ENCODE peak calls at places on chromosomes 2 and 18, in six cellular contexts. One of them, this sample, is unnamed.

GRCh38 chr2:175585531-175585930 is 404.0 kb upstream of the ATP5MC3 start:
- DNase-seq in HCT116: no peak
- DNase-seq in A549: no peak
- DNase-seq in IMR-90: no peak
- DNase-seq in HepG2: no peak
- DNase-seq in GM12878: no peak
- DNase-seq in this sample: no peak

GRCh38 chr18:56823986-56824385 is 172.8 kb downstream of the WDR7 start:
- DNase-seq in HCT116: no peak
- DNase-seq in A549: no peak
- DNase-seq in IMR-90: no peak
- DNase-seq in HepG2: no peak
- DNase-seq in GM12878: no peak
- DNase-seq in this sample: no peak

GRCh38 chr18:67672142-67672541 is 155.6 kb upstream of the DSEL start:
- DNase-seq in HCT116: no peak
- DNase-seq in A549: no peak
- DNase-seq in IMR-90: peak; percentile 23
- DNase-seq in HepG2: no peak
- DNase-seq in GM12878: no peak
- DNase-seq in this sample: no peak

GRCh38 chr2:1588051-1588993 is 156.0 kb downstream of the PXDN start:
- DNase-seq in HCT116: no peak
- DNase-seq in A549: no peak
- DNase-seq in IMR-90: no peak
- DNase-seq in HepG2: no peak
- DNase-seq in GM12878: no peak
- DNase-seq in this sample: no peak

GRCh38 chr2:107402330-107402729 is 424.4 kb upstream of the RGPD4 start:
- DNase-seq in HCT116: no peak
- DNase-seq in A549: peak; percentile 16
- DNase-seq in IMR-90: no peak
- DNase-seq in HepG2: no peak
- DNase-seq in GM12878: no peak
- DNase-seq in this sample: no peak

GRCh38 chr2:129887688-129888266 is 91.7 kb upstream of the RAB6C start:
- DNase-seq in HCT116: no peak
- DNase-seq in A549: no peak
- DNase-seq in IMR-90: no peak
- DNase-seq in HepG2: no peak
- DNase-seq in GM12878: no peak
- DNase-seq in this sample: no peak

GRCh38 chr2:190088917-190089316 is 26.4 kb upstream of the MSTN start:
- DNase-seq in HCT116: peak; percentile 72
- DNase-seq in A549: peak; percentile 71
- DNase-seq in IMR-90: peak; percentile 71
- DNase-seq in HepG2: peak; percentile 73
- DNase-seq in GM12878: peak; percentile 20
- DNase-seq in this sample: peak; percentile 72

GRCh38 chr2:53452957-53453748 is 314.5 kb upstream of the CHAC2 start:
- DNase-seq in HCT116: no peak
- DNase-seq in A549: no peak
- DNase-seq in IMR-90: no peak
- DNase-seq in HepG2: no peak
- DNase-seq in GM12878: no peak
- DNase-seq in this sample: no peak

GRCh38 chr2:224038049-224038829 is 847 bp downstream of the SERPINE2 start:
- DNase-seq in HCT116: no peak
- DNase-seq in A549: peak; percentile 61
- DNase-seq in IMR-90: peak; percentile 13
- DNase-seq in HepG2: peak; percentile 33
- DNase-seq in GM12878: no peak
- DNase-seq in this sample: peak; percentile 16

GRCh38 chr2:54903736-54904554 is 146.3 kb downstream of the RTN4 start:
- DNase-seq in HCT116: peak; percentile 96
- DNase-seq in A549: peak; percentile 91
- DNase-seq in IMR-90: peak; percentile 99
- DNase-seq in HepG2: no peak
- DNase-seq in GM12878: no peak
- DNase-seq in this sample: peak; percentile 92

DNA sequence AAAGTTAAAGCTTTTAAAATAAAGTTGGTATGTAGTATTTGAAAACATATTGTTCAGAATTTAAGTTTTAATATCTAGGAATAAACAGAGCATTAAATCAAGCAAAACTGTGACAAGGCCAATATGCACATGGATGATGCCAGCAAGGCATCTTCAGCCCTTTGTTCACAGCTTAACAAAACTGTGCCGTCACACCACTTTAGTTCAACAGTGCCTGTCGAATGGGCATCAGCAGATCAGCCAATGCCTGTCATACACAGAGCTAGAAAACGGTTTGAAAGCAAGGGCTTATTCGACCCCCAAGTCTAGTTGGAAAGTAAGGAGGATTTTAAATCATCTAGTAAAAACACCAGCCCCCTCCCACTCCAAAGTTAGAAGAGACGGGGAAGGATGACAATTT is 16.7 kb downstream of the ZEB2 start:
- DNase-seq in HCT116: no peak
- DNase-seq in A549: no peak
- DNase-seq in IMR-90: no peak
- DNase-seq in HepG2: no peak
- DNase-seq in GM12878: no peak
- DNase-seq in this sample: no peak
- H3K4me2 ChIP-seq in HCT116: no peak overlapping the region
- H3K4me2 ChIP-seq in A549: no peak overlapping the region
- H3K4me2 ChIP-seq in IMR-90: no peak overlapping the region
- H3K4me2 ChIP-seq in HepG2: no peak overlapping the region
- H3K4me2 ChIP-seq in GM12878: no peak overlapping the region
- H3K4me2 ChIP-seq in this sample: no peak overlapping the region

GRCh38 chr2:58428553-58429284 is 187.6 kb upstream of the FANCL start:
- DNase-seq in HCT116: no peak
- DNase-seq in A549: peak; percentile 14
- DNase-seq in IMR-90: no peak
- DNase-seq in HepG2: no peak
- DNase-seq in GM12878: no peak
- DNase-seq in this sample: no peak
- TF ChIP-seq POLR2A in HCT116: no peak
- TF ChIP-seq POLR2A in A549: no peak
- TF ChIP-seq POLR2A in IMR-90: no peak
- TF ChIP-seq POLR2A in HepG2: no peak
- TF ChIP-seq POLR2A in GM12878: no peak
- TF ChIP-seq POLR2A in this sample: no peak

GRCh38 chr2:199602271-199602895 is 144.6 kb upstream of the SATB2 start:
- DNase-seq in HCT116: peak; percentile 59
- DNase-seq in A549: peak; percentile 49
- DNase-seq in IMR-90: no peak
- DNase-seq in HepG2: peak; percentile 19
- DNase-seq in GM12878: no peak
- DNase-seq in this sample: no peak

GRCh38 chr2:199603748-199604291 is 146.1 kb upstream of the SATB2 start:
- DNase-seq in HCT116: no peak
- DNase-seq in A549: no peak
- DNase-seq in IMR-90: no peak
- DNase-seq in HepG2: no peak
- DNase-seq in GM12878: no peak
- DNase-seq in this sample: no peak

GRCh38 chr2:199606193-199606780 is 148.5 kb upstream of the SATB2 start:
- DNase-seq in HCT116: no peak
- DNase-seq in A549: no peak
- DNase-seq in IMR-90: no peak
- DNase-seq in HepG2: no peak
- DNase-seq in GM12878: no peak
- DNase-seq in this sample: no peak

GRCh38 chr2:199607914-199608313 is 150.2 kb upstream of the SATB2 start:
- DNase-seq in HCT116: no peak
- DNase-seq in A549: no peak
- DNase-seq in IMR-90: no peak
- DNase-seq in HepG2: no peak
- DNase-seq in GM12878: no peak
- DNase-seq in this sample: no peak

DNA sequence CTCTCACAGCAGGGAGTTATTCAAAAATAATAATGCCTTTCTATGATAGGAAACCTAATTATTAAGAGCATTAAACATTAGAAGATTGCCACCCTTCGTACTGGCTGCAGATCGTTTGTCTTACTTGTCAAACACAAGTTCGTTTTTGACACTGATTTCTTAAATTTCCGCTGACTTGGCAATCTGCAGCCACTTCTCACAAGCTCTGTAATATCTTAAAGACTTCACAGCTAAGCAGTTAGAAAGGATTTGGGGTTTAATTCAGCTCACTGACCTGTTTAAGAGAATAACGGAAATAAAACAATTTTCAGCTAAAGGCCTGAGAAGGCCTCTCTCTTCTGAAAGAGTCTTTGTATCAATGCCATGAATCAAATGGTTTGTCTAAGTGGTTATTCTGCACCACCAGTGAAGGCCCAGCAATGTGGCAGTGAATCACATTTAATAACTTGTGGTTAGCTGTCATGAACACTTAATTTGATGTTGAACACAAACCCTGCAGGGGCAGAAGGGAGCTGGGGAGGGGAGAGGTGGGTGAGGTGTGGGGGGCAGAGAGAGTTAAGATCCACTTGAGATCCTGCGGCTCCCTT is 145.2 kb upstream of the SATB2 start:
- DNase-seq in HCT116: no peak
- DNase-seq in A549: no peak
- DNase-seq in IMR-90: no peak
- DNase-seq in HepG2: no peak
- DNase-seq in GM12878: no peak
- DNase-seq in this sample: no peak
- H3K4me2 ChIP-seq in HCT116: no peak overlapping the region
- H3K4me2 ChIP-seq in A549: no peak overlapping the region
- H3K4me2 ChIP-seq in IMR-90: no peak overlapping the region
- H3K4me2 ChIP-seq in HepG2: no peak overlapping the region
- H3K4me2 ChIP-seq in GM12878: no peak overlapping the region
- H3K4me2 ChIP-seq in this sample: no peak overlapping the region

DNA sequence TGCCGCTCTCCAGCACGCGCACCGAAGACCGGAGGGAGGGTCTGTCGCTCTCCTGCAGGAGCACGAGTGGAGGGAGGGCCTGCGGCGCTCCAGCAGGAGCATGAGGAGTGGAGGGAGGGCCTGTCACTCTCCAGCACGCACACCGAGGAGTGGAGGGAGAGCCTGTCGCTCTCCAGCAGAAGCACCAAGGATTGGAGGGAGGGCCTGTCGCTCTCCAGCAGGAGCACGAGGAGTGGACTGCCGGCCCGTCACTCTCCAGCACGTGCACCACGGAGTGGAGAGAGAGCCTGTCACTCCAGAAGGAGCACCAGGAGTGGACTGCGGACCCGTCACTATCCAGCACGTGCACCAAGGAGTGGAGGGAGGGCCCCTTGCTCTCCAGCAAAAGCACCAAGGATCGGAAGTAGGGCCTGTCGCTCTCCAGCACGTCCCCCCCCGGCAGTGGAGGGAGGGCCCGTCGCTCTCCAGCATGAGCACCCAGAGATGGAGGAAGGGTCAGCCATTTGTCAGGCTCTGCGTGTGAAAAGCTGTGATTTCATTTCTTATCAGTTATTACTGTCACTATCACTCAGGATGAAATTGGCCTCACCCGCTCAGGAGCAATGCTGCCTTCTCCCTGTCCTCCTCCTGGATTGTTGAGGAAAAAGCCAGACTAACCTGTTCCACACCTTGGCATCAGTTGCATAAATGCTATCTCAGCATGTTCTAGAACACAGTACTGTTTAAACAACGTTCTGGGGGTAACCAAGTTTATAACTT is 35.9 kb downstream of the ADI1 start:
- DNase-seq in HCT116: no peak
- DNase-seq in A549: peak; percentile 27
- DNase-seq in IMR-90: peak; percentile 58
- DNase-seq in HepG2: no peak
- DNase-seq in GM12878: no peak
- DNase-seq in this sample: peak; percentile 80
- TF ChIP-seq POLR2A in HCT116: no peak
- TF ChIP-seq POLR2A in A549: no peak
- TF ChIP-seq POLR2A in IMR-90: no peak
- TF ChIP-seq POLR2A in HepG2: no peak
- TF ChIP-seq POLR2A in GM12878: no peak
- TF ChIP-seq POLR2A in this sample: no peak

GRCh38 chr2:234243871-234244565 is 193.5 kb downstream of the SPP2 start:
- DNase-seq in HCT116: no peak
- DNase-seq in A549: peak; percentile 86
- DNase-seq in IMR-90: no peak
- DNase-seq in HepG2: no peak
- DNase-seq in GM12878: no peak
- DNase-seq in this sample: peak; percentile 45
- H3K4me2 ChIP-seq in HCT116: peak overlapping the region; percentile 42
- H3K4me2 ChIP-seq in A549: peak overlapping the region; percentile 86
- H3K4me2 ChIP-seq in IMR-90: no peak overlapping the region
- H3K4me2 ChIP-seq in HepG2: no peak overlapping the region
- H3K4me2 ChIP-seq in GM12878: no peak overlapping the region
- H3K4me2 ChIP-seq in this sample: peak overlapping the region; percentile 47

DNA sequence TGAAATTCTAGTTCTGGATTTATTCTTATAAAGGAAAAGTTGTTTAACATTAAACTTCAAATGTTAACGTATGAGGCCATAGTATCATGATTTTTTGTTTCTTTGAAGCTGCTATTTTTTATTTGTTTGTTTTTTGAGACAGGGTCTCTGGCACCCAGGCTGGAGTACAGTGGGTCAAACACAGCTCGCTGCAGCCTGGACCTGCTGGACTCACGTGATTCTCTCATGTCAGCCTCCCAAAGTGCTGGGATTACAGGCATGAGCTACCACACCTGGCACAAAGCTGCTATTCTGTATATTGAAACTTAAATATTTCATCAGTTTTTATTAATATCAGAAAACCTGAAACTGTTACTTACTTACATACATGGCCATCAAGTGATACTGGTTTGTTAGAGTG is 89.5 kb upstream of the RPRM start:
- DNase-seq in HCT116: no peak
- DNase-seq in A549: no peak
- DNase-seq in IMR-90: no peak
- DNase-seq in HepG2: no peak
- DNase-seq in GM12878: no peak
- DNase-seq in this sample: no peak
- TF ChIP-seq POLR2A in HCT116: no peak
- TF ChIP-seq POLR2A in A549: no peak
- TF ChIP-seq POLR2A in IMR-90: no peak
- TF ChIP-seq POLR2A in HepG2: no peak
- TF ChIP-seq POLR2A in GM12878: no peak
- TF ChIP-seq POLR2A in this sample: no peak

GRCh38 chr2:156181208-156181607 is 151.3 kb downstream of the NR4A2 start:
- DNase-seq in HCT116: no peak
- DNase-seq in A549: no peak
- DNase-seq in IMR-90: no peak
- DNase-seq in HepG2: no peak
- DNase-seq in GM12878: no peak
- DNase-seq in this sample: no peak

GRCh38 chr2:156177654-156178053 is 154.9 kb downstream of the NR4A2 start:
- DNase-seq in HCT116: no peak
- DNase-seq in A549: no peak
- DNase-seq in IMR-90: no peak
- DNase-seq in HepG2: peak; percentile 49
- DNase-seq in GM12878: no peak
- DNase-seq in this sample: no peak

DNA sequence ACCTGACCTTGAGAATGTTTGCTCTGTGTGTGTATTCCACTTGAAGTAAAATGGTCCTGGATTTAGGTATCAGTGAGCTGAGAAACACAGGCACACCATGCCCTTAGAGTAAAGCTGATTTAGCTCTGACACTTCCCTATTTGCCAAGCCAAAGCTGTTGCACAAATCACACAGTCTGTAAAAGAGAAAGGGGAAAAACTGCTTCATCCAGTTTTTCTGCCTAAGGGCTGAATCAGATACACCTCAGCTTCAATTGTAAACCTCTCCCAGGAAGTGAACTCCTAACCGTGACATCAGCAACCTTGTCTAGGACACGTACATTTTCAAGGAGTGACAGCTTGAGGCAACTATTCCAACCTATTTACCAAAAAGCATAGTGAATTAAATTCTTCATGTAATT is 150.4 kb downstream of the NR4A2 start:
- DNase-seq in HCT116: peak; percentile 92
- DNase-seq in A549: peak; percentile 15
- DNase-seq in IMR-90: no peak
- DNase-seq in HepG2: peak; percentile 20
- DNase-seq in GM12878: no peak
- DNase-seq in this sample: no peak
- H3K4me2 ChIP-seq in HCT116: peak overlapping the region; percentile 53
- H3K4me2 ChIP-seq in A549: no peak overlapping the region
- H3K4me2 ChIP-seq in IMR-90: no peak overlapping the region
- H3K4me2 ChIP-seq in HepG2: no peak overlapping the region
- H3K4me2 ChIP-seq in GM12878: no peak overlapping the region
- H3K4me2 ChIP-seq in this sample: no peak overlapping the region

This sample was measured in endothelial cell of umbilical vein.